ENCODE peak calls at places on chromosome X, in eight cellular contexts. One of them, this sample, is unnamed.
A peak's percentile ranks its signal among the peaks of the same experiment; 100 is the strongest.

GRCh38 chrX:77118686-77119085 is 328.5 kb upstream of the FGF16 start:
- DNase-seq in heart left ventricle: no peak
- DNase-seq in esophagus squamous epithelium: no peak
- DNase-seq in transverse colon: no peak
- DNase-seq in body of pancreas: no peak
- DNase-seq in prostate gland: no peak
- DNase-seq in ovary: no peak
- DNase-seq in thyroid gland: no peak
- DNase-seq in this sample: no peak

GRCh38 chrX:49171752-49172279 is at the start of gene PLP2:
- DNase-seq in heart left ventricle: no peak
- DNase-seq in esophagus squamous epithelium: no peak
- DNase-seq in transverse colon: peak; percentile 79
- DNase-seq in body of pancreas: peak; percentile 67
- DNase-seq in prostate gland: no peak
- DNase-seq in ovary: peak; percentile 69
- DNase-seq in thyroid gland: peak; percentile 36
- DNase-seq in this sample: peak; percentile 34

GRCh38 chrX:80335062-80335830 is 85.0 kb upstream of the TENT5D start:
- DNase-seq in heart left ventricle: peak; percentile 7
- DNase-seq in esophagus squamous epithelium: no peak
- DNase-seq in transverse colon: peak; percentile 64
- DNase-seq in body of pancreas: peak; percentile 74
- DNase-seq in prostate gland: peak; percentile 46
- DNase-seq in ovary: peak; percentile 75
- DNase-seq in thyroid gland: peak; percentile 84
- DNase-seq in this sample: peak; percentile 84

GRCh38 chrX:3678287-3678686 is 35.2 kb downstream of the PRKX start:
- DNase-seq in heart left ventricle: no peak
- DNase-seq in esophagus squamous epithelium: no peak
- DNase-seq in transverse colon: no peak
- DNase-seq in body of pancreas: no peak
- DNase-seq in prostate gland: no peak
- DNase-seq in ovary: no peak
- DNase-seq in thyroid gland: no peak
- DNase-seq in this sample: no peak

GRCh38 chrX:25427873-25428555 is 412.2 kb upstream of the ARX start:
- DNase-seq in heart left ventricle: no peak
- DNase-seq in esophagus squamous epithelium: no peak
- DNase-seq in transverse colon: no peak
- DNase-seq in body of pancreas: no peak
- DNase-seq in prostate gland: no peak
- DNase-seq in ovary: no peak
- DNase-seq in thyroid gland: no peak
- DNase-seq in this sample: no peak

GRCh38 chrX:10278716-10279115 is 121.9 kb downstream of the CLCN4 start:
- DNase-seq in heart left ventricle: no peak
- DNase-seq in esophagus squamous epithelium: no peak
- DNase-seq in transverse colon: no peak
- DNase-seq in body of pancreas: no peak
- DNase-seq in prostate gland: no peak
- DNase-seq in ovary: no peak
- DNase-seq in thyroid gland: no peak
- DNase-seq in this sample: no peak

GRCh38 chrX:54357414-54358377 is at the start of gene WNK3:
- DNase-seq in heart left ventricle: peak; percentile 74
- DNase-seq in esophagus squamous epithelium: peak; percentile 10
- DNase-seq in transverse colon: peak; percentile 50
- DNase-seq in body of pancreas: peak; percentile 76
- DNase-seq in prostate gland: peak; percentile 74
- DNase-seq in ovary: peak; percentile 84
- DNase-seq in thyroid gland: peak; percentile 79
- DNase-seq in this sample: peak; percentile 92

GRCh38 chrX:24646745-24647182 is 383 bp downstream of the PCYT1B start:
- DNase-seq in heart left ventricle: no peak
- DNase-seq in esophagus squamous epithelium: no peak
- DNase-seq in transverse colon: no peak
- DNase-seq in body of pancreas: no peak
- DNase-seq in prostate gland: no peak
- DNase-seq in ovary: no peak
- DNase-seq in thyroid gland: no peak
- DNase-seq in this sample: no peak

GRCh38 chrX:140918398-140919043 is 83.9 kb upstream of the SPANXB1 start:
- DNase-seq in heart left ventricle: no peak
- DNase-seq in esophagus squamous epithelium: no peak
- DNase-seq in transverse colon: peak; percentile 8
- DNase-seq in body of pancreas: peak; percentile 59
- DNase-seq in prostate gland: no peak
- DNase-seq in ovary: peak; percentile 6
- DNase-seq in thyroid gland: peak; percentile 23
- DNase-seq in this sample: peak; percentile 41

GRCh38 chrX:103400931-103401330 is 24.6 kb downstream of the BEX3 start:
- DNase-seq in heart left ventricle: no peak
- DNase-seq in esophagus squamous epithelium: no peak
- DNase-seq in transverse colon: no peak
- DNase-seq in body of pancreas: no peak
- DNase-seq in prostate gland: no peak
- DNase-seq in ovary: no peak
- DNase-seq in thyroid gland: no peak
- DNase-seq in this sample: no peak

GRCh38 chrX:103405009-103405333 is 28.6 kb downstream of the BEX3 start:
- DNase-seq in heart left ventricle: no peak
- DNase-seq in esophagus squamous epithelium: no peak
- DNase-seq in transverse colon: no peak
- DNase-seq in body of pancreas: no peak
- DNase-seq in prostate gland: no peak
- DNase-seq in ovary: no peak
- DNase-seq in thyroid gland: no peak
- DNase-seq in this sample: no peak

GRCh38 chrX:103407776-103408175 is 31.4 kb downstream of the BEX3 start:
- DNase-seq in heart left ventricle: no peak
- DNase-seq in esophagus squamous epithelium: no peak
- DNase-seq in transverse colon: no peak
- DNase-seq in body of pancreas: no peak
- DNase-seq in prostate gland: no peak
- DNase-seq in ovary: no peak
- DNase-seq in thyroid gland: no peak
- DNase-seq in this sample: no peak

GRCh38 chrX:103406256-103406655 is 29.9 kb downstream of the BEX3 start:
- DNase-seq in heart left ventricle: no peak
- DNase-seq in esophagus squamous epithelium: no peak
- DNase-seq in transverse colon: no peak
- DNase-seq in body of pancreas: no peak
- DNase-seq in prostate gland: no peak
- DNase-seq in ovary: no peak
- DNase-seq in thyroid gland: no peak
- DNase-seq in this sample: no peak

GRCh38 chrX:103404225-103405008 is 28.1 kb downstream of the BEX3 start:
- DNase-seq in heart left ventricle: peak; percentile 58
- DNase-seq in esophagus squamous epithelium: no peak
- DNase-seq in transverse colon: peak; percentile 62
- DNase-seq in body of pancreas: peak; percentile 74
- DNase-seq in prostate gland: peak; percentile 7
- DNase-seq in ovary: peak; percentile 69
- DNase-seq in thyroid gland: peak; percentile 48
- DNase-seq in this sample: peak; percentile 89
- TF ChIP-seq POLR2A in heart left ventricle: no peak
- TF ChIP-seq POLR2A in esophagus squamous epithelium: no peak
- TF ChIP-seq POLR2A in transverse colon: no peak
- TF ChIP-seq POLR2A in body of pancreas: peak; percentile 26
- TF ChIP-seq POLR2A in prostate gland: no peak
- TF ChIP-seq POLR2A in ovary: peak; percentile 52
- TF ChIP-seq POLR2A in thyroid gland: peak; percentile 49
- TF ChIP-seq POLR2A in this sample: no peak

GRCh38 chrX:79268788-79269187 is 98.3 kb downstream of the ITM2A start:
- DNase-seq in heart left ventricle: no peak
- DNase-seq in esophagus squamous epithelium: no peak
- DNase-seq in transverse colon: no peak
- DNase-seq in body of pancreas: no peak
- DNase-seq in prostate gland: no peak
- DNase-seq in ovary: no peak
- DNase-seq in thyroid gland: no peak
- DNase-seq in this sample: no peak
- H3K27ac ChIP-seq in heart left ventricle: no peak overlapping the region
- H3K27ac ChIP-seq in esophagus squamous epithelium: no peak overlapping the region
- H3K27ac ChIP-seq in transverse colon: no peak overlapping the region
- H3K27ac ChIP-seq in body of pancreas: no peak overlapping the region
- H3K27ac ChIP-seq in prostate gland: no peak overlapping the region
- H3K27ac ChIP-seq in ovary: no peak overlapping the region
- H3K27ac ChIP-seq in thyroid gland: no peak overlapping the region
- H3K27ac ChIP-seq in this sample: no peak overlapping the region

DNA sequence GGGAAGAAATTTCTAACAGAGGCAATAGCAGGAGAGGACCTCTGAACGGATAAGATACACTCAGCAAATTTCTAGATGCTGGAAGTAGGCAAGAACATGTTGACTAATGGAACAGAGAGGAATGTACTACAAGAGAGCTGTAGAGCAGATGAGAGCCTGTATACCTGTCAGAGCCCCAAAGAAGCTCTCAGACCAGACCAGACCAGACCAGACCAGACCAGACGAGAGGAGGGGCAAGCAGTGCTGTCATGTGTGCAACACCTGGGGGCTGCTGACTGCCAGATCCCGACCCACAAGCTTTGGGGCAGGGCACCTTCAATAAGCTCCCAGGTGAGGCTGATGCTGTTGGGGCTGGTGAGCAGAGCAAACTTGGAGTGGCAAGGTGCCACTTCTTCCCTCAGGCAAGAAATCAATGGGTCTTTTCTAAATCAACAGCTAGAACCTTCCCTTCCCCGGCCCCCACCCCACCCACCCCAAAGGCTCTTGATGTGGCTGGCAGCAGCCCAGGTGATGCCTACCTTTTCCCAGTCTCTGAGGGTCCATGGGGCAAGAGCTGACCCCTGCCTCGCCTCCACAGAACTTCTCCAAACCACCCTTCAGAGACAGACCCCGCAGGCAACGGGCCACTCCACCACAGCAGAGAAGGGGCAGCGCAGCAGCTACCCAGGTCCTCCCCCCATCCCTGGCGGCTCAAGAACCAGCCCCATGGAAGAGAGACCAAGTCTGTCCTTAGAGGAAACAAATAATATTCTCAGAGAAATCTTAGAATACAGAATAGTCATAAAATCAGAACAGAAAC is 32.7 kb downstream of the MECP2 start:
- DNase-seq in heart left ventricle: no peak
- DNase-seq in esophagus squamous epithelium: no peak
- DNase-seq in transverse colon: no peak
- DNase-seq in body of pancreas: no peak
- DNase-seq in prostate gland: no peak
- DNase-seq in ovary: no peak
- DNase-seq in thyroid gland: peak; percentile 60
- DNase-seq in this sample: no peak
- H3K4me1 ChIP-seq in heart left ventricle: no peaks in the 10 kb centered on the region
- H3K4me1 ChIP-seq in esophagus squamous epithelium: no peaks in the 10 kb centered on the region
- H3K4me1 ChIP-seq in transverse colon: no peaks in the 10 kb centered on the region
- H3K4me1 ChIP-seq in body of pancreas: peaks cover 43% of the 10 kb centered on the region
- H3K4me1 ChIP-seq in prostate gland: no peaks in the 10 kb centered on the region
- H3K4me1 ChIP-seq in ovary: peaks cover 7% of the 10 kb centered on the region
- H3K4me1 ChIP-seq in thyroid gland: peaks cover 14% of the 10 kb centered on the region
- H3K4me1 ChIP-seq in this sample: peaks cover 6% of the 10 kb centered on the region

GRCh38 chrX:129900054-129900453 is 5.9 kb upstream of the UTP14A start:
- DNase-seq in heart left ventricle: no peak
- DNase-seq in esophagus squamous epithelium: no peak
- DNase-seq in transverse colon: no peak
- DNase-seq in body of pancreas: no peak
- DNase-seq in prostate gland: no peak
- DNase-seq in ovary: no peak
- DNase-seq in thyroid gland: no peak
- DNase-seq in this sample: no peak

GRCh38 chrX:129908636-129909035 is 2.7 kb downstream of the UTP14A start:
- DNase-seq in heart left ventricle: no peak
- DNase-seq in esophagus squamous epithelium: no peak
- DNase-seq in transverse colon: no peak
- DNase-seq in body of pancreas: no peak
- DNase-seq in prostate gland: no peak
- DNase-seq in ovary: no peak
- DNase-seq in thyroid gland: no peak
- DNase-seq in this sample: no peak

DNA sequence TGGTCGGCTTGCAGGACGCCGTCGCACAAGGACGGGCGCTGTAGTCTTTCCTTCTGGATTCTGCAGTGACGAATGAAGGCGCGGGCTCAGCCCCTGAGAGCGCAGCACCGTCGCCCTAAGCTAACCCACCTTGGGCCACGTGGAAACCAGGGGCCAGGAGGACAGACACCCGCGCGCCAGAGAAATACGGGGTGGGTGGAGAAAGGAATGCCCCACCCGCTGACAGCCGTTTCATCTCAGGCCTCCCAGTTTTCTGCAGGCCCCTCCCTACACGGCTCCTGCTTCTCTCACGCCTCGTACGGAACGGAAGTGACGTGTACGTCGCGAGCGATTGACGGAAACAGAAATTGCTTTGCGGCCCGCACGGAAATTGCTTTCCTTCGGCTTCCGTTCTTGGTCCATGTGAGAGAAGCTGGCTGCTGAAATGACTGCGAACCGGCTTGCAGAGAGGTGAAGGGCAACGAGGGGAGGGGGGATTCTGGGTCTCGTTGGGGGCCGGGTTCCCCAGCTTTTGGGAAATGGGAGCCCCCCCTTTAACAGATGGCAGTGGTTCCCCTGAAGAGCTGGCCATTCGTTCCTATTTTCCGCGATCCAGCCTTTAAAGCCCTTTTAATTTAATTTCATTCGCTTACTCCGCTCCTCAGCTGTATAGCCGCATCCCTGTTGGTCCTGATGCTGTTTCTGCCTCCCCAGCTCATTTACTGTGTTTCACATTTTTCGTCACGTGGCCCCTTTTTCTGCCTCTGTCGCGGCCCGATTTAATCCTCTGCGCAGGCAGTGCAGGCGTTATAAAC is at the start of gene UTP14A:
- DNase-seq in heart left ventricle: peak; percentile 88
- DNase-seq in esophagus squamous epithelium: peak; percentile 60
- DNase-seq in transverse colon: peak; percentile 90
- DNase-seq in body of pancreas: peak; percentile 90
- DNase-seq in prostate gland: peak; percentile 80
- DNase-seq in ovary: peak; percentile 84
- DNase-seq in thyroid gland: peak; percentile 90
- DNase-seq in this sample: peak; percentile 94
- TF ChIP-seq POLR2A in heart left ventricle: no peak
- TF ChIP-seq POLR2A in esophagus squamous epithelium: peak; percentile 13
- TF ChIP-seq POLR2A in transverse colon: peak; percentile 36
- TF ChIP-seq POLR2A in body of pancreas: peak; percentile 59
- TF ChIP-seq POLR2A in prostate gland: peak; percentile 20
- TF ChIP-seq POLR2A in ovary: peak; percentile 27
- TF ChIP-seq POLR2A in thyroid gland: peak; percentile 51
- TF ChIP-seq POLR2A in this sample: no peak